ENCODE peak calls at places on chromosomes 5 and 9, in seven cellular contexts. P is psoas muscle, E is endodermal cell, U is choroid plexus epithelial cell, W is AG04450, H is HFF-Myc, Z is hepatocyte. D is an unnamed sample.

GRCh38 chr5:15008476-15008875 is 136.9 kb upstream of the ANKH start:
- DNase-seq in W (peak), E (peak), Z (peak), P (peak), U (peak), H (peak), D (peak)

GRCh38 chr5:148791696-148792095 is 34.7 kb upstream of the ADRB2 start:
- DNase-seq in H (no peak), W (no peak), U (no peak), Z (no peak), P (no peak), E (no peak), D (no peak)

GRCh38 chr9:35076848-35077247 is 2.9 kb downstream of the FANCG start:
- DNase-seq in P (no peak), Z (no peak), U (no peak), H (no peak), E (no peak), W (no peak), D (no peak)

GRCh38 chr9:79924836-79925235 is 353.1 kb downstream of the TLE4 start:
- DNase-seq in H (no peak), U (no peak), P (no peak), Z (no peak), W (no peak), E (no peak), D (no peak)

GRCh38 chr9:29456940-29457339 is 1883.7 kb upstream of the C9orf72 start:
- DNase-seq in W (no peak), E (no peak), H (no peak), P (no peak), Z (no peak), U (peak), D (no peak)

GRCh38 chr9:134099123-134099761 is 31.4 kb upstream of the BRD3 start:
- DNase-seq in Z (peak), W (no peak), U (peak), P (no peak), E (peak), H (peak), D (peak)

GRCh38 chr5:54146906-54147305 is 163.5 kb downstream of the ARL15 start:
- DNase-seq in H (no peak), U (no peak), Z (no peak), P (no peak), W (no peak), E (no peak), D (no peak)

GRCh38 chr5:61809651-61810050 is 477.6 kb downstream of the ZSWIM6 start:
- DNase-seq in P (no peak), H (no peak), Z (no peak), W (no peak), E (no peak), U (no peak), D (no peak)

GRCh38 chr5:610744-611730 is 1.1 kb upstream of the CEP72 start:
- DNase-seq in E (no peak), W (no peak), Z (no peak), U (no peak), P (no peak), H (no peak), D (no peak)

GRCh38 chr5:108516771-108517170 is 134.9 kb upstream of the FBXL17 start:
- DNase-seq in W (no peak), Z (peak), E (no peak), H (no peak), P (no peak), U (no peak), D (no peak)

GRCh38 chr5:123089971-123090640 is 1.1 kb downstream of the PRDM6 start:
- DNase-seq in U (peak), P (no peak), Z (peak), W (no peak), E (peak), H (no peak), D (peak)

GRCh38 chr9:17130285-17130684 is 4.6 kb upstream of the CNTLN start:
- DNase-seq in H (no peak), P (no peak), Z (no peak), W (no peak), E (no peak), U (no peak), D (no peak)

GRCh38 chr5:134992148-134992547 is 24.4 kb downstream of the CATSPER3 start:
- DNase-seq in Z (no peak), P (no peak), U (peak), H (no peak), W (no peak), E (no peak), D (no peak)

GRCh38 chr9:17402309-17402708 is 176.6 kb upstream of the SH3GL2 start:
- DNase-seq in H (peak), E (no peak), W (no peak), U (peak), P (no peak), Z (no peak), D (no peak)

GRCh38 chr5:96861044-96861443 is 15.3 kb upstream of the ERAP2 start:
- DNase-seq in Z (no peak), W (no peak), H (no peak), E (no peak), P (no peak), U (no peak), D (no peak)

GRCh38 chr9:37187713-37188439 is 67.5 kb downstream of the ZCCHC7 start:
- DNase-seq in P (no peak), E (no peak), H (no peak), W (no peak), U (peak), Z (no peak), D (no peak)

GRCh38 chr9:92120138-92120537 is 4.9 kb upstream of the SPTLC1 start:
- DNase-seq in U (no peak), P (no peak), E (no peak), Z (no peak), W (no peak), H (no peak), D (no peak)

GRCh38 chr9:6049798-6050197 is 34.4 kb upstream of the RANBP6 start:
- DNase-seq in E (peak), H (no peak), W (no peak), Z (no peak), U (peak), P (no peak), D (peak)

GRCh38 chr9:101758300-101758930 is 20.0 kb upstream of the GRIN3A start:
- DNase-seq in U (no peak), W (no peak), P (no peak), H (no peak), Z (no peak), E (no peak), D (no peak)

GRCh38 chr9:3760031-3760430 is 234.2 kb upstream of the RFX3 start:
- DNase-seq in U (peak), H (no peak), W (no peak), P (no peak), E (no peak), Z (no peak), D (peak)

GRCh38 chr9:127918201-127919107 is 1.6 kb upstream of the ST6GALNAC4 start:
- DNase-seq in U (peak), E (peak), W (no peak), H (no peak), P (no peak), Z (no peak), D (no peak)
- TF ChIP-seq CTCF in U (peak), E (peak), W (no peak), H (peak), P (no peak), Z (no peak), D (no peak)

DNA sequence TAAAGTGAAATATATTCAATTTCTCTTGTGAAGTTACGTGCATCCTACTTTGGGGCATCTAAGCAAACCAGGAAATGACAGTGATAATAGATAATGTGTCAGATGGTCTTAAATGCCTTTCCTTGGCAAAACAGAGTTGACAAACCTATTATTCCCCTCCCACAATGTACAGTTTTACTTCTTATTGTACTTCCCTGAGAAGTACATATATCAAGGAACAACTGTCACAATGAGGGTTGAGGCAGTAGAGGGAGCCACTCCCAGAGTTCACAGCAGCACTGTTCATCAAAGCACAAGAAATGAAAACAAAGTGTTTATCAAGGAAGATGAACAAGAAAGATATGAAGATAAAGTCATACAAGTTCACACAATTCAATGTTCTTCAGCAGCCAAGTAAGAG is 41.1 kb downstream of the ELAVL2 start:
- DNase-seq in W (no peak), U (no peak), E (no peak), P (no peak), Z (no peak), H (no peak), D (no peak)
- TF ChIP-seq CTCF in W (no peak), U (no peak), E (peak), P (no peak), Z (no peak), H (no peak), D (no peak)

GRCh38 chr9:104092192-104092591 is 1.9 kb upstream of the SMC2 start:
- DNase-seq in P (no peak), W (no peak), H (no peak), Z (no peak), E (no peak), U (no peak), D (no peak)

GRCh38 chr9:104090578-104090977 is 3.5 kb upstream of the SMC2 start:
- DNase-seq in U (no peak), E (no peak), P (no peak), H (no peak), Z (no peak), W (no peak), D (no peak)

GRCh38 chr9:104091028-104091590 is 3.0 kb upstream of the SMC2 start:
- DNase-seq in H (no peak), W (no peak), U (no peak), E (no peak), P (no peak), Z (no peak), D (no peak)

GRCh38 chr9:104093162-104093561 is 947 bp upstream of the SMC2 start:
- DNase-seq in H (no peak), P (no peak), U (peak), Z (peak), E (no peak), W (no peak), D (no peak)

GRCh38 chr9:104091708-104092107 is 2.4 kb upstream of the SMC2 start:
- DNase-seq in E (no peak), H (no peak), Z (no peak), W (peak), P (no peak), U (peak), D (no peak)
- TF ChIP-seq CTCF in E (peak), H (no peak), Z (peak), W (peak), P (peak), U (no peak), D (no peak)

GRCh38 chr9:83032065-83032625 is 30.8 kb downstream of the RASEF start:
- DNase-seq in U (no peak), Z (no peak), P (no peak), E (no peak), H (no peak), W (no peak), D (peak)

GRCh38 chr9:83030391-83031107 is 32.4 kb downstream of the RASEF start:
- DNase-seq in W (no peak), Z (no peak), P (no peak), H (no peak), U (no peak), E (no peak), D (no peak)

GRCh38 chr9:83034026-83034425 is 28.9 kb downstream of the RASEF start:
- DNase-seq in Z (no peak), P (no peak), H (no peak), E (no peak), W (no peak), U (peak), D (no peak)

GRCh38 chr9:83036043-83036442 is 26.9 kb downstream of the RASEF start:
- DNase-seq in W (no peak), E (no peak), U (no peak), P (no peak), H (no peak), Z (no peak), D (no peak)

GRCh38 chr9:83034587-83034986 is 28.4 kb downstream of the RASEF start:
- DNase-seq in H (peak), U (peak), E (no peak), W (no peak), Z (no peak), P (no peak), D (no peak)
- TF ChIP-seq CTCF in H (no peak), U (no peak), E (no peak), W (no peak), Z (no peak), P (no peak), D (no peak)

DNA sequence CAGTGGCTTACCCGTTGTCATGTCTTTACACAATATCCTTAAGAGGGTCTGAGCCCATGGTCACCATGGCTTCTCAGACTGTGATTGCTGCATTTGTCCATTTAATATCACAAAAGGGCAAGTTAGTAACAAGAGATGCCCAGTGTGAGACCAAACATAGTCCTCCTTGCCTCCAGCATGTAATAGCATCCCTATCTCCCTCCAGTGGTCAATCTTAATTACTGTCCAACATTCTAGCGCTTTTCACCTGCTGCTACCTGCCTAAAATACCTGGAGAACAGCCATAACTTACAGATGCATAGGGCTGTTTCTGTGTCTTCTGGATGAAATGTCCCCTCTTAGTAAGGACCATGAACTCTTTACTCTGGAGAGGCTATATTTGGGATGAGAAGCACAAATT is 267.2 kb upstream of the DAB2 start:
- DNase-seq in U (peak), H (no peak), P (no peak), W (no peak), E (no peak), Z (no peak), D (peak)
- TF ChIP-seq CTCF in U (peak), H (no peak), P (no peak), W (no peak), E (peak), Z (peak), D (peak)

GRCh38 chr5:59829922-59830321 is 63.6 kb downstream of the PDE4D start:
- DNase-seq in E (no peak), U (no peak), Z (no peak), P (no peak), W (no peak), H (no peak), D (no peak)
- TF ChIP-seq CTCF in E (no peak), U (no peak), Z (no peak), P (no peak), W (no peak), H (no peak), D (no peak)

GRCh38 chr5:98750693-98751092 is 22.8 kb upstream of the RGMB start:
- DNase-seq in U (peak), E (peak), H (no peak), Z (peak), W (no peak), P (no peak), D (peak)
- TF ChIP-seq CTCF in U (peak), E (peak), H (peak), Z (peak), W (peak), P (no peak), D (peak)